ENCODE peak calls at places on chromosomes 13 and 19, in eight cellular contexts. F is sigmoid colon, U is heart left ventricle, A is IMR-90, H is H54, T is A549, K is body of pancreas, L is lower leg skin. V is an unnamed sample.

GRCh38 chr13:49649244-49649962 is 21.1 kb downstream of the ARL11 start:
- DNase-seq in H (no peak), K (no peak), F (no peak), U (no peak), L (no peak), T (peak), A (peak), V (no peak)

GRCh38 chr13:51305558-51305957 is 33.9 kb upstream of the SERPINE3 start:
- DNase-seq in A (no peak), U (no peak), T (no peak), H (no peak), K (no peak), L (no peak), F (no peak), V (no peak)

GRCh38 chr19:291561-292280 is 518 bp upstream of the PLPP2 start:
- DNase-seq in H (no peak), L (peak), A (no peak), K (no peak), U (no peak), F (peak), T (no peak), V (no peak)

GRCh38 chr19:49533551-49534488 is 6.0 kb downstream of the RCN3 start:
- DNase-seq in A (peak), U (peak), K (peak), T (peak), L (peak), H (peak), F (peak), V (peak)

GRCh38 chr13:97107815-97108534 is 113.7 kb upstream of the OXGR1 start:
- DNase-seq in U (no peak), F (no peak), K (no peak), T (no peak), H (no peak), A (peak), L (no peak), V (no peak)

GRCh38 chr13:107866666-107867623 is 348.4 kb downstream of the LIG4 start:
- DNase-seq in F (no peak), A (peak), T (no peak), H (peak), U (no peak), L (no peak), K (peak), V (no peak)

GRCh38 chr19:1102407-1103106 is 1.2 kb upstream of the GPX4 start:
- DNase-seq in L (no peak), K (no peak), F (no peak), T (no peak), U (no peak), A (peak), H (peak), V (no peak)

GRCh38 chr13:69769637-69770036 is 338.0 kb upstream of the ATXN8OS start:
- DNase-seq in K (no peak), L (no peak), H (no peak), A (no peak), U (no peak), F (no peak), T (no peak), V (no peak)

GRCh38 chr19:38221919-38222828 is 1.8 kb downstream of the DPF1 start:
- DNase-seq in T (no peak), A (no peak), F (no peak), U (no peak), L (no peak), H (no peak), K (no peak), V (no peak)

GRCh38 chr13:32676242-32676641 is 90.0 kb downstream of the PDS5B start:
- DNase-seq in A (peak), T (no peak), L (no peak), U (no peak), H (no peak), K (no peak), F (no peak), V (no peak)

GRCh38 chr19:51398096-51398704 is 7.8 kb upstream of the C19orf84 start:
- DNase-seq in T (peak), L (no peak), A (peak), K (no peak), H (peak), U (no peak), F (no peak), V (no peak)

GRCh38 chr13:108368240-108368898 is 98.9 kb downstream of the TNFSF13B start:
- DNase-seq in T (no peak), L (no peak), F (no peak), K (no peak), A (no peak), U (no peak), H (no peak), V (no peak)

GRCh38 chr13:23510979-23511735 is 59.1 kb upstream of the TNFRSF19 start:
- DNase-seq in L (no peak), U (no peak), T (no peak), K (no peak), H (no peak), A (peak), F (no peak), V (no peak)

GRCh38 chr13:28138756-28139470 is 568 bp downstream of the PAN3 start:
- DNase-seq in T (peak), A (peak), F (peak), U (peak), L (peak), H (peak), K (peak), V (peak)

GRCh38 chr19:23065306-23065705 is 51.5 kb upstream of the ZNF730 start:
- DNase-seq in T (no peak), K (no peak), F (no peak), A (no peak), L (no peak), H (no peak), U (no peak), V (no peak)

GRCh38 chr19:39031368-39032163 is 783 bp downstream of the FBXO27 start:
- DNase-seq in T (peak), A (no peak), K (peak), L (peak), F (peak), H (peak), U (peak), V (peak)

GRCh38 chr19:40501599-40501998 is 34.8 kb downstream of the SPTBN4 start:
- DNase-seq in L (no peak), T (no peak), F (no peak), U (no peak), H (no peak), K (no peak), A (no peak), V (no peak)

DNA sequence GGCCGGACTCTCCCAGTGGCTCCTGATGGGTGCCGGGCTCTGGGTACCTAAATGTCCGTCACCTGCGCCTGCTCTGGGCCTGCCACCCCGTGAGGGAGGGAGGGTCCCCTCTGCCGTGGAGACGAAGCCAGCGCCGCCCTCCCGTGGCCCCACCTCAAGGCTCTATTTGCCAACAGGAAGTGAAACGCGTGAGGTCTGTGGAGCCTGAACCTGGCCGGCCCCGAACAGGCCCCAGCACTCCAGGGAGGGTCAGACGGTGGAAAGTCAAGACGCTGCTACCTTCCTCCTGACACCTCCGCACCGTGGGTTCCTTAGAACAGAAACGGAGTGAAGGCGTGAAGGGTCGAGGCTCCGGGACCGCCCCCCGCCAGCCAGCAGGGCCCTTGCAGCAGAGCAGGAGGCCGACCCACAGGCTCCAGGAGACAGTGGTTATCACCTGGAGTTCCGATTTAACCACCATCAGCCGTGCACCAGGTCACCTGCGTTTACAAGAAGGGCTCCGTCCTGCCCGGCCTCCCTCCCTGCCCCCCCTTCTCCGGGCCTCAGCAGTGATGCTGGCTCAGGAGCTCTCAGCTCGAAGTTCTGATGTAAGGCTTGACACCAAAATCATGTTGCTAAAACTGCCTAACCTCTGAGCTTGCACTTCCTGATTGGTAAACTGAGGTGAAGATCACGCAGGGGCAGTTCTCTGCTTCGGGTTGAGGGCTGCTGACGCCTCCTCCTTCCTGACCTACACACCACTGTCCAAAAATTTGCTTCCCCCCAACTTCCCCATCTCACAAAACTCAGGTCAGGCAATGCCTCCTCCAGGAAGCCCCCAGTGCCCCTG is 50.9 kb upstream of the C13orf46 start:
- DNase-seq in K (no peak), T (no peak), H (no peak), U (peak), F (no peak), A (no peak), L (no peak), V (peak)
- TF ChIP-seq POLR2A in K (no peak), T (no peak), H (no peak), U (no peak), F (no peak), A (no peak), L (no peak), V (no peak)

DNA sequence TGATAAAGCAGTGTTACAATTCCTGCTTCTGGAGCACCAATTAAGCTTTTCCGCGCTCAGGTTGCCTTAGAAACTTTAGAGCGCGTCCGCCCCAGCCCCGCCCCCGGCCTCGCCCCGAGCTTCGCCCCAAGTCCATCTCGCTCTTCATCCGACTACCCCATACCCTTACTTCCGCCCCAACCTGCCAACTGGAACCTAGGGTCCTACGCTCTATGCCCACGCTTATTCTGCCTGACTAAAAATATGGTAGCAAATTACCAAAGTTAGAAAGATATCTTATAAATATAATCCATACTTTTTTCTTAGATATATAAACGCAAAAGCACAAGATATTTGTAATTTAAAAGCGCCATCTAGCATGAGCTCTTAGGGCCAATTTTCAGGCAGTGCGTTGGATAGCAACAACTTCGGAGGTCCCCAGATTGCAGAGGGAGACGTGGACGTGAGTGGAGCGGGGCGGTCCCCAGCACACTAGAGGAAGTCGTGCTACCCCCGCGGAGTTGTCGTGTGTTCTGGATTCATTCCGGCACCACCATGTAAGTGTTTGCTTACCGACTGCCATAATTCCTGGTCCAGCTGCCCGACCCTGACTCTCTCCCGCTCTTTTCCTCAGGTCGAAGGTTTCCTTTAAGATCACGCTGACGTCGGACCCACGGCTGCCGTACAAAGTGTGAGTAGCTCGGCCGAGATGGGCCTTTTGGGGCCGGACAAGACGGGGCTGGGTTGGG is at the start of gene UFM1:
- DNase-seq in F (peak), U (peak), A (peak), L (peak), H (peak), T (peak), K (peak), V (peak)
- TF ChIP-seq POLR2A in F (peak), U (peak), A (peak), L (no peak), H (peak), T (peak), K (peak), V (peak)

GRCh38 chr19:47109541-47110375 is 3.8 kb downstream of the ZC3H4 start:
- DNase-seq in U (no peak), F (no peak), T (no peak), K (no peak), H (no peak), L (no peak), A (peak), V (no peak)
- TF ChIP-seq POLR2A in U (no peak), F (no peak), T (no peak), K (no peak), H (no peak), L (no peak), A (no peak), V (no peak)

GRCh38 chr19:45090034-45090433 is 2.9 kb upstream of the PPP1R37 start:
- DNase-seq in K (no peak), H (no peak), A (no peak), U (no peak), L (no peak), F (no peak), T (no peak), V (no peak)
- TF ChIP-seq POLR2A in K (no peak), H (no peak), A (no peak), U (no peak), L (no peak), F (no peak), T (no peak), V (no peak)

DNA sequence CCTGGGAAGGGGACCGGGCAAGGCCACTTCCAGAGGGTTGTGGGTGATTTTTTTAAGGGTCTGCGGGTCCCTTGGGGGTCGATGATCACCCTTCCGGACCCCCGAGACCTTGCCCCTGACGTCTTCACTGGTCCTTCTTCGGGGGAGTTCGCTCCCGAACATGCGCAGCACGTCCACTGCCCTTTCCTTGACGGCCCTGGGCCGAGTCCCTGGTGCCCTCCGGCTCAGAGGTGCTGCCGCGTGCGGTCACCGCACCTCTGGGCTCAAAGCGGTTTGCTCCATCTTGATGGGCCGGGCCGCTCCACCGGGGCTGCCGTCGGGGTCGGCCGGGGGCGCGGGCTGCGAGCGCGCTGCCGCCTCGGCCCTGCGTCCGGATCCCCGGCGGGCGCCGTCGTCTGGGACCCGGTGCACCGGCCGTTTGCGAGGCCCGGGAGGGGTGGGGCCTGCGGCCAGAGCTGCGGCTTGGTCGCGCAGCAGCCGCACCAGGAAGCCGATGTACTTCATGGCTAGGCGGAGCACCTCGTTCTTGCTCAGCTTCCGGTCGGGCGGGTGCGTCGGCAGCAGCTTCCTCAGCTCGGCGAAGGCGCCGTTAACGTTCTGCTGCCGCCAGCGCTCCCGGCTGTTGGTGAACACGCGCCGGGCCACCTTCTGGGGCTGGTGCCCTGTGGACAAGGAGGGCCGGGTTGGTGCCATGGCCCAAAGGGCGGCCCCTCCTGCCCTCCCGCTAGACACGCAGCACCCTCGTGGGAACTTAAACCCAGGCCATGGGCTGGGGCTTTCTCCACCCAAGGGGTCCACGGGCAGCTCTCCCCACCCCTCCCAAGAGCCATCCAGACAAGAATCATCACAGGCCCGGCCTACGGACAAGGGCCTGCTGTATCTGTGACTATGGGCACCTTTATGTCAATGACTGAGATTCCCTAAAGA is 3.3 kb downstream of the LYL1 start:
- DNase-seq in A (no peak), U (peak), T (no peak), L (no peak), H (no peak), F (peak), K (no peak), V (peak)
- TF ChIP-seq POLR2A in A (no peak), U (peak), T (no peak), L (no peak), H (no peak), F (no peak), K (peak), V (peak)

GRCh38 chr19:10222201-10222890 is 8.8 kb downstream of the S1PR2 start:
- DNase-seq in F (no peak), T (no peak), H (no peak), L (no peak), U (no peak), K (no peak), A (no peak), V (no peak)

GRCh38 chr19:10226376-10227214 is 4.5 kb downstream of the S1PR2 start:
- DNase-seq in K (no peak), T (no peak), L (peak), A (peak), U (peak), H (no peak), F (peak), V (no peak)

GRCh38 chr19:10226021-10226375 is 5.1 kb downstream of the S1PR2 start:
- DNase-seq in F (no peak), U (peak), T (no peak), K (no peak), A (no peak), H (no peak), L (no peak), V (no peak)

GRCh38 chr19:10224337-10224736 is 6.8 kb downstream of the S1PR2 start:
- DNase-seq in L (no peak), T (no peak), F (no peak), A (no peak), H (no peak), K (no peak), U (no peak), V (no peak)

DNA sequence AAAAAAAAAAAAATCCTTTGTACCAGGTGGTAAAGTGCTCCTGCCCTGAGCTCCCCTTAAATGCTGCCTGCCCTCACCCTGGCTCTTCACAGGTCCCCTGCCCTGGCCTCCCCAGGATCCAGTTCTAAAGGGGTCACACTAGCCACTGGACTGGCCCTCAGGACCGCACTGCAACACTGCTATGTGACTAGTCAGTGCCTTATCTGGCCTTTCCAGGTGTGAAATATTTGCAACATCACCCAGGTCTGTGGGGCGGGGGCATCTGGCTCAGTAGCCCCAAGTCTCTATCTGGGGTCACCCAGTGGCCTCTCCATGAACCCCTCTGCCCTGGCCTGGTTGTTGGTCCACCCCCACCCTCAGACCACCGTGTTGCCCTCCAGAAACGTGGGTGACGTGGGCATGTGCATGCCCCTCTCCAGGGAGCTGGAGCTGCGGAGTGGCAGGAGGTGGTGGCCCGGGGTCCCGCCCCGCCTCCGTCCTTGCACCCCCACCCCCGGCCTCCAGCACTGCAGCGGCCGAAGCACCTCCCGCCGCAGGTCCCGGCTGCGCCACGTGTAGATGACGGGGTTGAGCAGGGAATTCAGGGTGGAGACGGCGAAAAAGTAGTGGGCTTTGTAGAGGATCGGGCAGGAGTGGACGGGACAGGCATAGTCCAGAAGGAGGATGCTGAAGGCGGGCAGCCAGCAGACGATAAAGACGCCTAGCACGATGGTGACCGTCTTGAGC is 7.5 kb downstream of the S1PR2 start:
- DNase-seq in T (no peak), L (no peak), U (no peak), H (no peak), K (no peak), A (no peak), F (no peak), V (no peak)
- TF ChIP-seq POLR2A in T (no peak), L (no peak), U (no peak), H (no peak), K (no peak), A (no peak), F (no peak), V (no peak)